ENCODE peak calls at places on chromosomes 4 and X, in five cellular contexts. S is CD4-positive, alpha-beta T cell; F is left ventricle myocardium inferior; U is lower lobe of right lung; I is kidney epithelial cell. D is an unnamed sample.

GRCh38 chr4:8688041-8688907 is 95.7 kb downstream of the CPZ start:
- DNase-seq in F (no peak), U (peak; percentile 24), I (no peak), S (no peak), D (peak; percentile 29)

GRCh38 chrX:16658284-16658683 is 8.3 kb downstream of the S100G start:
- DNase-seq in U (no peak), F (no peak), I (no peak), S (no peak), D (no peak)

GRCh38 chr4:113157086-113157857 is 107.8 kb downstream of the ANK2 start:
- DNase-seq in U (no peak), I (no peak), F (no peak), S (no peak), D (no peak)

GRCh38 chrX:21972721-21973120 is 32.2 kb downstream of the SMS start:
- DNase-seq in U (no peak), I (no peak), S (no peak), F (no peak), D (peak; percentile 68)

GRCh38 chrX:102712216-102712966 is at the start of gene GPRASP2:
- DNase-seq in I (no peak), S (no peak), F (peak; percentile 60), U (peak; percentile 59), D (peak; percentile 43)

GRCh38 chr4:88003261-88003660 is 4.2 kb upstream of the PKD2 start:
- DNase-seq in I (no peak), U (no peak), F (no peak), S (no peak), D (no peak)

GRCh38 chrX:103107836-103108235 is 14.9 kb upstream of the NXF3 start:
- DNase-seq in S (no peak), I (no peak), U (no peak), F (no peak), D (no peak)

GRCh38 chr4:1502976-1503375 is 96.7 kb upstream of the NKX1-1 start:
- DNase-seq in S (no peak), I (no peak), U (peak; percentile 39), F (no peak), D (no peak)

GRCh38 chr4:6834867-6835266 is 52.3 kb downstream of the KIAA0232 start:
- DNase-seq in I (peak; percentile 18), F (no peak), U (no peak), S (no peak), D (no peak)

GRCh38 chr4:15234101-15234500 is 193.7 kb upstream of the C1QTNF7 start:
- DNase-seq in F (no peak), S (no peak), I (no peak), U (no peak), D (no peak)

GRCh38 chr4:25666031-25666630 is 10.5 kb downstream of the SLC34A2 start:
- DNase-seq in S (no peak), F (no peak), U (no peak), I (no peak), D (no peak)

GRCh38 chr4:89598602-89599001 is 238.4 kb downstream of the SNCA start:
- DNase-seq in U (no peak), I (no peak), F (no peak), S (no peak), D (no peak)

GRCh38 chrX:56813318-56813837 is 84.3 kb downstream of the NBDY start:
- DNase-seq in S (peak; percentile 33), U (no peak), I (no peak), F (no peak), D (peak; percentile 69)

GRCh38 chr4:142743071-142743825 is 102.9 kb downstream of the INPP4B start:
- DNase-seq in I (no peak), S (no peak), F (no peak), U (no peak), D (no peak)

DNA sequence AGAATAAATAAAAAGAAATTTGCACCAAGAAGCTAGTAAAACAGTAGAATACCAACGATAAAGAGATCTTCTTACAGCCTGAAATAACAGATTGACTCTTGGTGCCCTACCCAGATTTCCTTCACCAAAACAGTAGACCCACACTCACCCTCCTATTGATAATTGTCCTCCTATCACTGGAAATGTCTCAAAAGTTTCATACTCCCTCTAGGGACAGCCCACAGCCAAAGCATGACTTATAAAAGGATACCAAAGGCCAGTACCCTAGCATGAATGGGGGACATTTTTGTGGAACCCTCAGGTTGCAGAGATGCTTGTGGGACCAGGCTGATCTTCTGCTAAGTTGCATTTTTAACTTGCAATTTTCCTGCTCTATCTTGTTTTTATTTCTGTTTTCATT is 104.1 kb downstream of the INPP4B start:
- DNase-seq in S (no peak), F (no peak), I (no peak), U (no peak), D (no peak)
- TF ChIP-seq CTCF in S (no peak), F (no peak), I (peak; percentile 10), U (no peak), D (no peak)

DNA sequence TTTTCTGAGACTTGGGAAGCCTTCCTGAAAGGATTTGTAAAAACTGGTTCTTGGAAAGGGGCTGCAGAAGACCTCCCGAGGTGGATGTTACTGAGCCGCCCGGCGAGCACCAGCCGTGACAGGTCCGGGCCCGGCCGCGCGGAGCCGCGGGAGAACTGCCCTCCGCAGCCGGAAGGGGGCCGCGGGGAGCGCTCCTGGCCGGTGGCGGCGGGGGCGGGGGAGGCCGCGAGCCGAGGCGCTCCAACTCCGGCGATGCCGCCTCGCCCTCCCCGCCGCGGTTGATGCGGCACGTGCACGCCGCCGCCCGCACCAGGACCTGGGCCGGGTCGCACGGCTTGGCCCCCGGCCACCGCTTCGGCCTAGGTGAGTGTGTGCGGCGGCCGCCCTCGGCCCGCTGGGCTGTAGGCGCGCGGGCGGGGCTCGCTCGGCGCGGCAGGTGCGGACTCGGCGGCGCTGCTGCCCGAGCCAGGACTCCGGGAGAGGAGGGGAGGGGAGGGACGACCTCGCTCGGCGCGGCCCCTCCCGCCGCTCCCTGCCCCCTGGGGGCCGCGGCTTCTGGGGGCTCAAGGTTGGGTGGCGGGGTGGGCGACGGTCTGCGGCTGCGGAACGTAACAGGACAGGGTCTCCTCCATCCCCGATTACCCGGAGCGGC is 1.7 kb downstream of the SPRY1 start:
- DNase-seq in S (peak; percentile 39), I (no peak), U (peak; percentile 84), F (peak; percentile 64), D (peak; percentile 77)
- TF ChIP-seq CTCF in S (peak; percentile 21), I (peak; percentile 5), U (peak; percentile 59), F (peak; percentile 64), D (peak; percentile 64)

GRCh38 chrX:46376246-46376885 is 168.9 kb downstream of the ZNF674 start:
- DNase-seq in I (peak; percentile 12), U (no peak), F (no peak), S (no peak), D (peak; percentile 46)
- TF ChIP-seq CTCF in I (peak; percentile 47), U (peak; percentile 28), F (peak; percentile 45), S (peak; percentile 25), D (peak; percentile 34)

DNA sequence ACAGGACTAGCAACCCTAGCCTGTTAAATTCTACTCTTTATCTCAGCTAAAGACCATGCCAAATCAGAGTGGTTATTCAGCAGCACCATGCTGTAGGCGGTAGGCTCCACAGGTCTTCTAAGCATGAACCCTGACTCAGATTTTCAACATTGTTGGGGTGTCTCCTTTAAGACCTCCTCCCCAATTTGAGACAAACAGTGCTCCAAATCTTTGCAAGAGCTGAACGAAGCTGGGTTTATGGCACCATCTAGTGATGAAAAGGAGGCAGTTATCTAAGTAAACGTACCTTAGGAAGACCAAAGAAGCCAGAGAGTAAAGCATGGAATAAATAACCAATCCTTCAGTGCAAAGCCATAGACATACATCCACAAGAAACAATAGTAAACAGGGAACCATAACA is 334.5 kb upstream of the SLC7A11 start:
- DNase-seq in I (no peak), F (no peak), U (no peak), S (no peak), D (no peak)
- TF ChIP-seq CTCF in I (peak; percentile 24), F (no peak), U (no peak), S (no peak), D (no peak)

DNA sequence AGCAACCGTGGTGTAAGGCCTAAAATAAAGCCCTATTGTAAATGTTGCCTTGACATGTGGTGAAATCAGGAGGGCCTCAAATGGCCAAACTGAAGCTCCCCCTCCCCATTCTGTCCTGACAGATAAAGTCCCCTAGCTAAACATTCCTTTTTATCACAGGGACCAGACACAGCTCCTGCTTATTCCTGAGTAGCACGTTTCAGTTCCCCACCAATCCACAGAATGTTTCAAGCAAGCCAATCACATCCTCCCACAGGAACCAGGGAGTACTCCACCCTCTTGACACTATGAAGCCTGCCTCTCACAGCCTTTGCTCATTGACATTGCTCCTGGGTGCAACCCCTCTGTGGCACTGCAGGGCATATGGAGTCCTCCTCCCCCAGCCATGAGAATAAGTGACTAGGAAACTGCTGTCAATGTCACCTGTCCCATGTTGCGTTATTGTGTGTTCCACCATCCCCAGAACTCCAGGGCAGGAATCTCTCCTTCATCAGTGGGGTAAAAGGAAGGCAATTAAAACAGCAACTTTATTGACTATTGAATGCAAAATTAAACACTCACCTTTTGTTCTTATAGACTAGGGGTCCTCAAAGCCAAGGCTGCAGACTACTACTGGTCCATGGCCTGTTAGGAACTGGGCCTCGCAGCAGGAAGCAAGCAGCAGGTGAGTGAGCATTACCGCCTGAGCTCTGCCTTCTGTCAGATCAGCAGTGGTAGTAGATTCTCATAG is 128.1 kb downstream of the COL25A1 start:
- DNase-seq in I (no peak), S (no peak), U (no peak), F (no peak), D (no peak)
- TF ChIP-seq CTCF in I (no peak), S (no peak), U (no peak), F (no peak), D (no peak)

D was measured in activated CD8-positive, alpha-beta T cell treated with anti-CD3 and anti-CD28 coated beads for 36 hours.